ENCODE peak calls at places on chromosomes 16 and 17, in four cellular contexts. One of them, this sample, is unnamed.

GRCh38 chr16:23729503-23730424 is 16.7 kb upstream of the ERN2 start:
- DNase-seq in transverse colon: peak; percentile 87
- DNase-seq in GM23338: peak; percentile 81
- DNase-seq in coronary artery: no peak
- DNase-seq in this sample: peak; percentile 60

GRCh38 chr16:67915831-67916723 is 15.6 kb downstream of the CTRL start:
- DNase-seq in GM23338: no peak
- DNase-seq in transverse colon: peak; percentile 52
- DNase-seq in coronary artery: no peak
- DNase-seq in this sample: no peak

GRCh38 chr17:2394775-2395191 is 6.1 kb downstream of the MNT start:
- DNase-seq in coronary artery: no peak
- DNase-seq in transverse colon: no peak
- DNase-seq in GM23338: no peak
- DNase-seq in this sample: no peak

GRCh38 chr16:85137323-85138072 is 25.2 kb upstream of the CIBAR2 start:
- DNase-seq in transverse colon: peak; percentile 85
- DNase-seq in coronary artery: peak; percentile 96
- DNase-seq in GM23338: no peak
- DNase-seq in this sample: peak; percentile 92

GRCh38 chr17:75390982-75391381 is 14.5 kb downstream of the GRB2 start:
- DNase-seq in GM23338: no peak
- DNase-seq in transverse colon: no peak
- DNase-seq in coronary artery: no peak
- DNase-seq in this sample: no peak

GRCh38 chr16:35602116-35602515 is 2142.7 kb downstream of the TP53TG3F start:
- DNase-seq in transverse colon: no peak
- DNase-seq in coronary artery: no peak
- DNase-seq in GM23338: no peak
- DNase-seq in this sample: no peak

GRCh38 chr16:3049921-3050481 is 3.6 kb downstream of the MMP25 start:
- DNase-seq in coronary artery: no peak
- DNase-seq in GM23338: no peak
- DNase-seq in transverse colon: no peak
- DNase-seq in this sample: no peak

GRCh38 chr17:67493811-67494210 is 116.7 kb downstream of the PITPNC1 start:
- DNase-seq in transverse colon: no peak
- DNase-seq in coronary artery: no peak
- DNase-seq in GM23338: no peak
- DNase-seq in this sample: no peak

GRCh38 chr16:48125888-48126287 is 29.9 kb downstream of the ABCC12 start:
- DNase-seq in transverse colon: no peak
- DNase-seq in GM23338: no peak
- DNase-seq in coronary artery: no peak
- DNase-seq in this sample: no peak

GRCh38 chr17:38656959-38657823 is 17.6 kb downstream of the EPOP start:
- DNase-seq in coronary artery: no peak
- DNase-seq in GM23338: no peak
- DNase-seq in transverse colon: no peak
- DNase-seq in this sample: no peak

GRCh38 chr17:63274156-63274555 is 171.9 kb downstream of the CYB561 start:
- DNase-seq in transverse colon: no peak
- DNase-seq in coronary artery: no peak
- DNase-seq in GM23338: no peak
- DNase-seq in this sample: no peak

GRCh38 chr17:40106089-40106759 is 5.8 kb upstream of the NR1D1 start:
- DNase-seq in transverse colon: no peak
- DNase-seq in GM23338: no peak
- DNase-seq in coronary artery: peak; percentile 63
- DNase-seq in this sample: no peak

GRCh38 chr17:77140878-77141767 is at the start of gene SEC14L1:
- DNase-seq in coronary artery: peak; percentile 82
- DNase-seq in transverse colon: peak; percentile 42
- DNase-seq in GM23338: peak; percentile 78
- DNase-seq in this sample: no peak

GRCh38 chr17:79330696-79331095 is 256.1 kb downstream of the ENGASE start:
- DNase-seq in coronary artery: no peak
- DNase-seq in transverse colon: no peak
- DNase-seq in GM23338: no peak
- DNase-seq in this sample: no peak

GRCh38 chr16:4176794-4177438 is 60.7 kb upstream of the ADCY9 start:
- DNase-seq in coronary artery: no peak
- DNase-seq in transverse colon: peak; percentile 16
- DNase-seq in GM23338: no peak
- DNase-seq in this sample: no peak

GRCh38 chr17:83000738-83001137 is 78.7 kb upstream of the METRNL start:
- DNase-seq in GM23338: no peak
- DNase-seq in transverse colon: no peak
- DNase-seq in coronary artery: peak; percentile 19
- DNase-seq in this sample: no peak

GRCh38 chr17:66283296-66283934 is 19.0 kb upstream of the PRKCA start:
- DNase-seq in GM23338: no peak
- DNase-seq in transverse colon: no peak
- DNase-seq in coronary artery: no peak
- DNase-seq in this sample: no peak

DNA sequence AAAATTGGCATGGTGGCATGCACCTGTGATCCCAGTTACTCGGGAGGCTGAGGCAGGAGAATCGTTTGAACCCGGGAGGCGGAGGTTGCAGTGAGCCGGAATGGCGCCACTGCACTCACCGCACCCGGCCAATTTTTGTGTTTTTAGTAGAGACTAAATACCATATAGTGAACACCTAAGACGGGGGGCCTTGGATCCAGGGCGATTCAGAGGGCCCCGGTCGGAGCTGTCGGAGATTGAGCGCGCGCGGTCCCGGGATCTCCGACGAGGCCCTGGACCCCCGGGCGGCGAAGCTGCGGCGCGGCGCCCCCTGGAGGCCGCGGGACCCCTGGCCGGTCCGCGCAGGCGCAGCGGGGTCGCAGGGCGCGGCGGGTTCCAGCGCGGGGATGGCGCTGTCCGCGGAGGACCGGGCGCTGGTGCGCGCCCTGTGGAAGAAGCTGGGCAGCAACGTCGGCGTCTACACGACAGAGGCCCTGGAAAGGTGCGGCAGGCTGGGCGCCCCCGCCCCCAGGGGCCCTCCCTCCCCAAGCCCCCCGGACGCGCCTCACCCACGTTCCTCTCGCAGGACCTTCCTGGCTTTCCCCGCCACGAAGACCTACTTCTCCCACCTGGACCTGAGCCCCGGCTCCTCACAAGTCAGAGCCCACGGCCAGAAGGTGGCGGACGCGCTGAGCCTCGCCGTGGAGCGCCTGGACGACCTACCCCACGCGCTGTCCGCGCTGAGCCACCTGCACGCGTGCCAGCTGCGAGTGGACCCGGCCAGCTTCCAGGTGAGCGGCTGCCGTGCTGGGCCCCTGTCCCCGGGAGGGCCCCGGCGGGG is at the start of gene HBQ1:
- DNase-seq in transverse colon: no peak
- DNase-seq in GM23338: peak; percentile 71
- DNase-seq in coronary artery: no peak
- DNase-seq in this sample: no peak
- TF ChIP-seq CTCF in transverse colon: no peak
- TF ChIP-seq CTCF in GM23338: peak; percentile 45
- TF ChIP-seq CTCF in coronary artery: no peak
- TF ChIP-seq CTCF in this sample: peak; percentile 68

DNA sequence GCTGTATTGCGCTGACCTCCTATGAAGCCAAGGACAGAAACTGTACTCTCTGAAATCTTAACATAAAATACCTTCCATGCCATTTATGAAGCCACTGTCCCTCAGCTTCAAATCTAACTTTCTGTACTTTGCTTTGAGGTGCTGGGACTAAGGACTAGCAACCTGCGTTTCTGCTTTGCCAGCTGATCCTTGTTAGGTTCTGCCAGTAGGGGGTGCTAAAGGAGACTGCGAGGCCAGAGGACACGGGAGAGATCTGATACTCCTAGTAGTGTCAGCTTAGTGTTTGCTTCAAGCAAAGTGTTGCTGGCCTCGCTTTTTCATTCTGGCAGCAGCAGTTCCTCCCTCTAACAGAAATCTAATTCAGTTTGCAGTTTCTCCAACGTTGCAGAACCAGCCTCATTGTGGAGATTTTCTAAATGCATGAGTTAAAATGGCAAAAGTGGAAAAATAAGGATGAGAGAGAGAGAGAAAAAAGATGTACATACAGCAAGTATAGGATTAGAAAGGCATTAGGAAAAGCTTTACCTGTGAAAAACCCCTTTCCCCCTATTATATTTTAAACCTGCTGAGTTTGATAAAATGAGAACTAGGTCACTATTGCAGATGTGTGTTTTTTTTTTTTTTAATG is 297.5 kb downstream of the CA10 start:
- DNase-seq in GM23338: peak; percentile 90
- DNase-seq in transverse colon: peak; percentile 47
- DNase-seq in coronary artery: no peak
- DNase-seq in this sample: no peak
- TF ChIP-seq CTCF in GM23338: peak; percentile 85
- TF ChIP-seq CTCF in transverse colon: peak; percentile 52
- TF ChIP-seq CTCF in coronary artery: no peak
- TF ChIP-seq CTCF in this sample: peak; percentile 57

DNA sequence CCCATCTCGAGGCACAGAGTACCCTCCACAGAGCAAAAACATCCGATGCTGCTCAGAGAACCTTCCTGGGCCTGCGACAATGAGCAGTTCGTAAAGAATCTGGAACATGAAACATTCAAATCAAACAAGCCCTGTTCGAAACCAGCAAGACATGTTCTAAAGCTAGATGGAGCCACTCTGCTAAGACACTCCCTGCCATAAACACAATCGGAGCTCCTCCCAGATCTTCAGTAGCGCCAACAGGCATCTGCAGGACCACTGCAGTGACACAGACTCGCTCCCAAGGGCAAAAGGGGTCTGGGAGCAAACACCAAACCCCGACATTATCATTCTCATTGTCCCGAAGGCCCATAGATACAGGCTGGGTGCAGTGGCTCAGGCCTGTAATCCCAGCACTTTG is 108.7 kb downstream of the ZFHX3 start:
- DNase-seq in transverse colon: peak; percentile 36
- DNase-seq in GM23338: no peak
- DNase-seq in coronary artery: peak; percentile 74
- DNase-seq in this sample: no peak
- TF ChIP-seq CTCF in transverse colon: peak; percentile 9
- TF ChIP-seq CTCF in GM23338: no peak
- TF ChIP-seq CTCF in coronary artery: no peak
- TF ChIP-seq CTCF in this sample: peak; percentile 25

DNA sequence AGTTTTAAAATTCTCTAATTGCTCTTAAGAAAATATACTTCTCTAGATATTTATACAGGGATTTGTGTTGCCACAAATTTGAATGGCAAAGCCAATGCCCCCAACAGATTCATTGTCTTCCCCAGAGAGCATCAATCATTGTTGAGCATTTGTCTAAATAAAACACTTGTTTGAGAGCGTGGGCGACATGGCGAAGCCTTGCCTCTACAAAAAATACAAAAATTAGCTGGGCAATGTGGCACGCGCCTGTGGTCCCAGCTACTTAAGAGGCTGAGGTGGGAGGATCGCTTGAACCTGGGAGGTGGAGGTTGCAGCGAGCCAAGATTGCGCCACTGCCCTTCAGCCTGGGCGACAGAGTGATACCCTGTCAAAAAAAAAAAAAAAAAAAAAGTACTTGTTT is 13.4 kb upstream of the SRSF1 start:
- DNase-seq in transverse colon: no peak
- DNase-seq in GM23338: no peak
- DNase-seq in coronary artery: no peak
- DNase-seq in this sample: no peak
- TF ChIP-seq CTCF in transverse colon: no peak
- TF ChIP-seq CTCF in GM23338: no peak
- TF ChIP-seq CTCF in coronary artery: no peak
- TF ChIP-seq CTCF in this sample: no peak

This sample was measured in osteocyte.